ENCODE peak calls at places on chromosomes 3 and 15, in nine cellular contexts. One of them, this sample, is unnamed.

GRCh38 chr15:74406992-74407705 is 26.6 kb downstream of the SEMA7A start:
- DNase-seq in K562: no peak
- DNase-seq in CD8-positive, alpha-beta T cell: no peak
- DNase-seq in IMR-90: peak; percentile 93
- DNase-seq in lower lobe of right lung: no peak
- DNase-seq in PC-9: peak; percentile 75
- DNase-seq in SJCRH30: peak; percentile 72
- DNase-seq in heart left ventricle: no peak
- DNase-seq in ovary: peak; percentile 77
- DNase-seq in this sample: no peak

GRCh38 chr15:94232107-94232506 is 746 bp downstream of the MCTP2 start:
- DNase-seq in IMR-90: no peak
- DNase-seq in K562: no peak
- DNase-seq in CD8-positive, alpha-beta T cell: no peak
- DNase-seq in PC-9: no peak
- DNase-seq in lower lobe of right lung: no peak
- DNase-seq in ovary: no peak
- DNase-seq in SJCRH30: no peak
- DNase-seq in heart left ventricle: no peak
- DNase-seq in this sample: no peak

GRCh38 chr3:38022887-38023709 is 6.3 kb downstream of the PLCD1 start:
- DNase-seq in ovary: peak; percentile 37
- DNase-seq in CD8-positive, alpha-beta T cell: no peak
- DNase-seq in PC-9: no peak
- DNase-seq in IMR-90: no peak
- DNase-seq in heart left ventricle: peak; percentile 51
- DNase-seq in lower lobe of right lung: peak; percentile 41
- DNase-seq in SJCRH30: no peak
- DNase-seq in K562: no peak
- DNase-seq in this sample: peak; percentile 42

GRCh38 chr15:44545934-44546802 is 9.2 kb downstream of the EIF3J start:
- DNase-seq in IMR-90: peak; percentile 52
- DNase-seq in lower lobe of right lung: no peak
- DNase-seq in SJCRH30: no peak
- DNase-seq in heart left ventricle: no peak
- DNase-seq in CD8-positive, alpha-beta T cell: no peak
- DNase-seq in ovary: no peak
- DNase-seq in K562: no peak
- DNase-seq in PC-9: no peak
- DNase-seq in this sample: no peak

GRCh38 chr3:183287301-183287971 is 34.4 kb downstream of the B3GNT5 start:
- DNase-seq in ovary: no peak
- DNase-seq in lower lobe of right lung: no peak
- DNase-seq in heart left ventricle: no peak
- DNase-seq in CD8-positive, alpha-beta T cell: no peak
- DNase-seq in K562: peak; percentile 33
- DNase-seq in PC-9: peak; percentile 72
- DNase-seq in SJCRH30: no peak
- DNase-seq in IMR-90: peak; percentile 93
- DNase-seq in this sample: peak; percentile 53

GRCh38 chr3:128367726-128368125 is 99.0 kb downstream of the DNAJB8 start:
- DNase-seq in K562: no peak
- DNase-seq in lower lobe of right lung: no peak
- DNase-seq in IMR-90: peak; percentile 14
- DNase-seq in heart left ventricle: no peak
- DNase-seq in PC-9: peak; percentile 82
- DNase-seq in ovary: no peak
- DNase-seq in SJCRH30: no peak
- DNase-seq in CD8-positive, alpha-beta T cell: no peak
- DNase-seq in this sample: peak; percentile 56

GRCh38 chr3:177673105-177673804 is 476.0 kb upstream of the TBL1XR1 start:
- DNase-seq in SJCRH30: no peak
- DNase-seq in lower lobe of right lung: no peak
- DNase-seq in PC-9: no peak
- DNase-seq in ovary: no peak
- DNase-seq in K562: no peak
- DNase-seq in heart left ventricle: no peak
- DNase-seq in IMR-90: peak; percentile 97
- DNase-seq in CD8-positive, alpha-beta T cell: no peak
- DNase-seq in this sample: no peak

GRCh38 chr3:196268270-196269163 is 19.0 kb downstream of the PCYT1A start:
- DNase-seq in IMR-90: peak; percentile 75
- DNase-seq in K562: no peak
- DNase-seq in PC-9: peak; percentile 83
- DNase-seq in CD8-positive, alpha-beta T cell: no peak
- DNase-seq in lower lobe of right lung: no peak
- DNase-seq in SJCRH30: no peak
- DNase-seq in ovary: no peak
- DNase-seq in heart left ventricle: no peak
- DNase-seq in this sample: no peak

GRCh38 chr3:154023148-154023547 is 98.0 kb upstream of the ARHGEF26 start:
- DNase-seq in CD8-positive, alpha-beta T cell: no peak
- DNase-seq in lower lobe of right lung: no peak
- DNase-seq in SJCRH30: no peak
- DNase-seq in IMR-90: no peak
- DNase-seq in ovary: no peak
- DNase-seq in K562: no peak
- DNase-seq in heart left ventricle: no peak
- DNase-seq in PC-9: no peak
- DNase-seq in this sample: no peak

GRCh38 chr3:31196881-31197364 is 302.5 kb upstream of the GADL1 start:
- DNase-seq in IMR-90: peak; percentile 18
- DNase-seq in CD8-positive, alpha-beta T cell: no peak
- DNase-seq in ovary: peak; percentile 61
- DNase-seq in heart left ventricle: no peak
- DNase-seq in lower lobe of right lung: no peak
- DNase-seq in PC-9: no peak
- DNase-seq in SJCRH30: peak; percentile 13
- DNase-seq in K562: no peak
- DNase-seq in this sample: peak; percentile 59

GRCh38 chr15:68421798-68422402 is 10.1 kb downstream of the ITGA11 start:
- DNase-seq in lower lobe of right lung: no peak
- DNase-seq in SJCRH30: no peak
- DNase-seq in K562: no peak
- DNase-seq in PC-9: no peak
- DNase-seq in CD8-positive, alpha-beta T cell: no peak
- DNase-seq in heart left ventricle: no peak
- DNase-seq in ovary: peak; percentile 8
- DNase-seq in IMR-90: peak; percentile 48
- DNase-seq in this sample: peak; percentile 67

GRCh38 chr3:183370391-183370790 is 58.0 kb downstream of the MCF2L2 start:
- DNase-seq in IMR-90: peak; percentile 4
- DNase-seq in K562: no peak
- DNase-seq in SJCRH30: no peak
- DNase-seq in CD8-positive, alpha-beta T cell: no peak
- DNase-seq in ovary: no peak
- DNase-seq in heart left ventricle: no peak
- DNase-seq in PC-9: peak; percentile 40
- DNase-seq in lower lobe of right lung: no peak
- DNase-seq in this sample: no peak

GRCh38 chr3:42489937-42490227 is 12.6 kb upstream of the VIPR1 start:
- DNase-seq in ovary: no peak
- DNase-seq in CD8-positive, alpha-beta T cell: peak; percentile 27
- DNase-seq in lower lobe of right lung: no peak
- DNase-seq in IMR-90: no peak
- DNase-seq in SJCRH30: no peak
- DNase-seq in PC-9: no peak
- DNase-seq in K562: no peak
- DNase-seq in heart left ventricle: no peak
- DNase-seq in this sample: no peak

GRCh38 chr15:30903497-30904187 is at the start of gene FAN1:
- DNase-seq in SJCRH30: peak; percentile 94
- DNase-seq in PC-9: peak; percentile 61
- DNase-seq in K562: peak; percentile 76
- DNase-seq in IMR-90: peak; percentile 84
- DNase-seq in heart left ventricle: peak; percentile 92
- DNase-seq in CD8-positive, alpha-beta T cell: peak; percentile 84
- DNase-seq in lower lobe of right lung: peak; percentile 91
- DNase-seq in ovary: peak; percentile 81
- DNase-seq in this sample: peak; percentile 90

GRCh38 chr3:87198774-87199173 is 28.3 kb upstream of the CHMP2B start:
- DNase-seq in lower lobe of right lung: no peak
- DNase-seq in IMR-90: no peak
- DNase-seq in ovary: no peak
- DNase-seq in PC-9: no peak
- DNase-seq in SJCRH30: no peak
- DNase-seq in K562: no peak
- DNase-seq in CD8-positive, alpha-beta T cell: no peak
- DNase-seq in heart left ventricle: no peak
- DNase-seq in this sample: no peak

GRCh38 chr15:31326729-31327673 is at the start of gene KLF13:
- DNase-seq in ovary: no peak
- DNase-seq in CD8-positive, alpha-beta T cell: peak; percentile 86
- DNase-seq in lower lobe of right lung: peak; percentile 85
- DNase-seq in K562: peak; percentile 51
- DNase-seq in PC-9: no peak
- DNase-seq in heart left ventricle: peak; percentile 88
- DNase-seq in SJCRH30: no peak
- DNase-seq in IMR-90: peak; percentile 64
- DNase-seq in this sample: no peak

GRCh38 chr3:10154335-10155122 is 10.2 kb upstream of the IRAK2 start:
- DNase-seq in IMR-90: no peak
- DNase-seq in ovary: no peak
- DNase-seq in lower lobe of right lung: no peak
- DNase-seq in CD8-positive, alpha-beta T cell: no peak
- DNase-seq in SJCRH30: no peak
- DNase-seq in heart left ventricle: no peak
- DNase-seq in PC-9: no peak
- DNase-seq in K562: no peak
- DNase-seq in this sample: no peak
- H3K4me1 ChIP-seq in IMR-90: no peaks in the 10 kb centered on the region
- H3K4me1 ChIP-seq in ovary: no peaks in the 10 kb centered on the region
- H3K4me1 ChIP-seq in lower lobe of right lung: no peaks in the 10 kb centered on the region
- H3K4me1 ChIP-seq in CD8-positive, alpha-beta T cell: no peaks in the 10 kb centered on the region
- H3K4me1 ChIP-seq in SJCRH30: no peaks in the 10 kb centered on the region
- H3K4me1 ChIP-seq in heart left ventricle: no peaks in the 10 kb centered on the region
- H3K4me1 ChIP-seq in PC-9: no peaks in the 10 kb centered on the region
- H3K4me1 ChIP-seq in K562: no peaks in the 10 kb centered on the region
- H3K4me1 ChIP-seq in this sample: no peaks in the 10 kb centered on the region

GRCh38 chr3:13708871-13709595 is 160.1 kb downstream of the FBLN2 start:
- DNase-seq in K562: no peak
- DNase-seq in CD8-positive, alpha-beta T cell: peak; percentile 13
- DNase-seq in lower lobe of right lung: no peak
- DNase-seq in SJCRH30: no peak
- DNase-seq in heart left ventricle: no peak
- DNase-seq in ovary: no peak
- DNase-seq in PC-9: no peak
- DNase-seq in IMR-90: no peak
- DNase-seq in this sample: peak; percentile 4

GRCh38 chr3:13708301-13708700 is 159.4 kb downstream of the FBLN2 start:
- DNase-seq in ovary: peak; percentile 1
- DNase-seq in SJCRH30: no peak
- DNase-seq in K562: no peak
- DNase-seq in PC-9: no peak
- DNase-seq in lower lobe of right lung: no peak
- DNase-seq in CD8-positive, alpha-beta T cell: peak; percentile 37
- DNase-seq in IMR-90: no peak
- DNase-seq in heart left ventricle: no peak
- DNase-seq in this sample: peak; percentile 14

GRCh38 chr3:13706451-13706850 is 157.5 kb downstream of the FBLN2 start:
- DNase-seq in lower lobe of right lung: no peak
- DNase-seq in K562: no peak
- DNase-seq in CD8-positive, alpha-beta T cell: peak; percentile 23
- DNase-seq in heart left ventricle: no peak
- DNase-seq in PC-9: no peak
- DNase-seq in SJCRH30: no peak
- DNase-seq in IMR-90: no peak
- DNase-seq in ovary: no peak
- DNase-seq in this sample: peak; percentile 25

GRCh38 chr3:13706886-13707285 is 158.0 kb downstream of the FBLN2 start:
- DNase-seq in lower lobe of right lung: no peak
- DNase-seq in heart left ventricle: no peak
- DNase-seq in IMR-90: no peak
- DNase-seq in K562: no peak
- DNase-seq in CD8-positive, alpha-beta T cell: peak; percentile 19
- DNase-seq in ovary: peak; percentile 1
- DNase-seq in PC-9: no peak
- DNase-seq in SJCRH30: no peak
- DNase-seq in this sample: peak; percentile 15

DNA sequence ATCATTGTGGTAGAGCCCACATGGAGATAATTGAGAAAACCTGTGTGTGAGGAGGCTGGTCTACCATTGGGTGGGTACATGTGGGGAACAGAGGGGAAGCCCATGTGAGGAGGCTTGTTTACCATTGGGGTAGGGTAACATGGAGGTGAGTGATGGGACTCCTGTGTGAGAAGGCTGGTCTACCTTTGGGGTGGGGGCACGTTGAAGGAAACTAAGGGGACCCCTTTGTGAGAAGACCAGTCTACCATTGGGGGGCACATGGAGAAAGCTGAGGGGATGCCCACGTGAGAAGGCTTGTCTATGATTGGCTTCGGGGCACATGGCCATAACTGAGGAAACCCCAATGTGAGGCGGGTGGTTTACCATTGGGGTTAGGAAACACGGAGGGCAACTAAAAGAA is 158.5 kb downstream of the FBLN2 start:
- DNase-seq in K562: no peak
- DNase-seq in ovary: peak; percentile 3
- DNase-seq in SJCRH30: no peak
- DNase-seq in CD8-positive, alpha-beta T cell: peak; percentile 19
- DNase-seq in lower lobe of right lung: no peak
- DNase-seq in PC-9: no peak
- DNase-seq in IMR-90: no peak
- DNase-seq in heart left ventricle: no peak
- DNase-seq in this sample: peak; percentile 1
- H3K9me3 ChIP-seq in K562: no peaks in the 10 kb centered on the region
- H3K9me3 ChIP-seq in ovary: no peaks in the 10 kb centered on the region
- H3K9me3 ChIP-seq in SJCRH30: no peaks in the 10 kb centered on the region
- H3K9me3 ChIP-seq in CD8-positive, alpha-beta T cell: no peaks in the 10 kb centered on the region
- H3K9me3 ChIP-seq in lower lobe of right lung: no peaks in the 10 kb centered on the region
- H3K9me3 ChIP-seq in PC-9: no peaks in the 10 kb centered on the region
- H3K9me3 ChIP-seq in IMR-90: peaks cover 13% of the 10 kb centered on the region
- H3K9me3 ChIP-seq in heart left ventricle: no peaks in the 10 kb centered on the region
- H3K9me3 ChIP-seq in this sample: no peaks in the 10 kb centered on the region

GRCh38 chr15:75671684-75672083 is 24.0 kb downstream of the SNX33 start:
- DNase-seq in SJCRH30: no peak
- DNase-seq in heart left ventricle: no peak
- DNase-seq in IMR-90: no peak
- DNase-seq in K562: no peak
- DNase-seq in PC-9: no peak
- DNase-seq in lower lobe of right lung: no peak
- DNase-seq in CD8-positive, alpha-beta T cell: no peak
- DNase-seq in ovary: no peak
- DNase-seq in this sample: no peak
- H3K27ac ChIP-seq in SJCRH30: no peak overlapping the region
- H3K27ac ChIP-seq in heart left ventricle: peak overlapping the region; percentile 89
- H3K27ac ChIP-seq in IMR-90: peak overlapping the region; percentile 21
- H3K27ac ChIP-seq in K562: no peak overlapping the region
- H3K27ac ChIP-seq in PC-9: peak overlapping the region; percentile 71
- H3K27ac ChIP-seq in lower lobe of right lung: peak overlapping the region; percentile 77
- H3K27ac ChIP-seq in CD8-positive, alpha-beta T cell: no peak overlapping the region
- H3K27ac ChIP-seq in ovary: peak overlapping the region; percentile 72
- H3K27ac ChIP-seq in this sample: peak overlapping the region; percentile 96

DNA sequence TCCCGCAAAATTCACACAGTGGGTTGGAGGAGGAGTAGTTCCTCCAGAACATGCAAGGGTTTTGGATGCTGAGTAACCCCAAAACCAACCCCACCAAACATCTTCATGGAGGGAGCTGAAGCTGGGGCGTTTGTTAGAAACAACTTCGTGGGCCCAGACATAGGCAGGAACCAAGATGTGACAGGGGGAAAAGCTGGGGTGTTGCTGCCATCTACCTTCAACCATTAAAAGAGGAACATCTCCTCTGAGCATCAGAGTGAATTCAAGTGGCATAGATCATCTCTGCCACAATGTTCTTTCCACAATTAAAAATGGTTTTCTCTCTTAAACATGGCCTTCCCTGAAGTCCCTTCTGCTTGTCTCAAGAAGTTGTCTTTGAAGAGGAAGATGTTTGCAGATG is 20.5 kb downstream of the SIDT1 start:
- DNase-seq in K562: no peak
- DNase-seq in CD8-positive, alpha-beta T cell: no peak
- DNase-seq in PC-9: no peak
- DNase-seq in lower lobe of right lung: no peak
- DNase-seq in IMR-90: no peak
- DNase-seq in heart left ventricle: no peak
- DNase-seq in ovary: no peak
- DNase-seq in SJCRH30: no peak
- DNase-seq in this sample: no peak
- H3K4me1 ChIP-seq in K562: no peaks in the 10 kb centered on the region
- H3K4me1 ChIP-seq in CD8-positive, alpha-beta T cell: no peaks in the 10 kb centered on the region
- H3K4me1 ChIP-seq in PC-9: peaks cover 24% of the 10 kb centered on the region
- H3K4me1 ChIP-seq in lower lobe of right lung: no peaks in the 10 kb centered on the region
- H3K4me1 ChIP-seq in IMR-90: no peaks in the 10 kb centered on the region
- H3K4me1 ChIP-seq in heart left ventricle: no peaks in the 10 kb centered on the region
- H3K4me1 ChIP-seq in ovary: no peaks in the 10 kb centered on the region
- H3K4me1 ChIP-seq in SJCRH30: peaks cover 11% of the 10 kb centered on the region
- H3K4me1 ChIP-seq in this sample: no peaks in the 10 kb centered on the region

This sample was measured in aorta.